ENCODE peak calls at places on chromosomes 6 and 20, in seven cellular contexts. L is WTC11, F is fibroblast of the aortic adventitia, U is testis, O is foreskin fibroblast, W is stomach, A is dorsolateral prefrontal cortex. E is an unnamed sample.

GRCh38 chr6:114403858-114404257 is 61.0 kb upstream of the HS3ST5 start:
- DNase-seq in A (no peak), W (no peak), F (no peak), U (no peak), O (no peak), L (no peak), E (no peak)

GRCh38 chr6:166007349-166008263 is 160.0 kb downstream of the TBXT start:
- DNase-seq in W (peak; percentile 67), O (no peak), F (peak; percentile 81), U (peak; percentile 87), L (no peak), A (peak; percentile 50), E (no peak)

GRCh38 chr6:164928366-164929154 is 380.8 kb downstream of the C6orf118 start:
- DNase-seq in A (no peak), W (no peak), F (no peak), L (no peak), O (no peak), U (no peak), E (no peak)

GRCh38 chr20:62590301-62591121 is 51.8 kb upstream of the SLCO4A1 start:
- DNase-seq in L (no peak), U (no peak), A (no peak), W (peak; percentile 79), F (peak; percentile 77), O (peak; percentile 50), E (peak; percentile 77)

GRCh38 chr20:61628901-61629300 is 376.8 kb downstream of the CDH4 start:
- DNase-seq in O (no peak), U (peak; percentile 41), L (no peak), F (no peak), W (no peak), A (no peak), E (no peak)

GRCh38 chr6:113695506-113695905 is 161.6 kb upstream of the MARCKS start:
- DNase-seq in W (no peak), A (no peak), O (peak; percentile 37), L (no peak), U (no peak), F (peak; percentile 67), E (no peak)

GRCh38 chr20:59787186-59787890 is 146.1 kb downstream of the SYCP2 start:
- DNase-seq in A (no peak), F (no peak), L (no peak), W (peak; percentile 9), U (no peak), O (no peak), E (no peak)

GRCh38 chr6:36590237-36590636 is 3.9 kb upstream of the SRSF3 start:
- DNase-seq in L (peak; percentile 12), W (no peak), U (no peak), F (peak; percentile 77), O (peak; percentile 77), A (no peak), E (no peak)

GRCh38 chr20:6714202-6714800 is 53.2 kb upstream of the BMP2 start:
- DNase-seq in O (no peak), A (no peak), L (no peak), U (no peak), W (peak; percentile 71), F (no peak), E (peak; percentile 49)

GRCh38 chr6:56541736-56542366 is 100.8 kb downstream of the DST start:
- DNase-seq in W (no peak), F (no peak), A (no peak), L (no peak), U (no peak), O (no peak), E (no peak)

GRCh38 chr6:27188206-27188884 is 59.2 kb upstream of the PRSS16 start:
- DNase-seq in L (peak; percentile 68), F (peak; percentile 83), O (peak; percentile 66), A (no peak), U (peak; percentile 72), W (peak; percentile 48), E (no peak)

GRCh38 chr20:37576911-37577310 is 49.2 kb upstream of the BLCAP start:
- DNase-seq in O (no peak), F (no peak), W (no peak), U (no peak), A (no peak), L (no peak), E (no peak)

GRCh38 chr20:37575884-37576283 is 48.2 kb upstream of the BLCAP start:
- DNase-seq in F (no peak), L (peak; percentile 44), U (no peak), W (no peak), A (no peak), O (no peak), E (no peak)

GRCh38 chr20:37579091-37579490 is 51.4 kb upstream of the BLCAP start:
- DNase-seq in A (no peak), O (no peak), L (no peak), U (no peak), F (no peak), W (no peak), E (no peak)

GRCh38 chr20:37580069-37580468 is 52.4 kb upstream of the BLCAP start:
- DNase-seq in A (no peak), U (no peak), W (no peak), O (no peak), L (no peak), F (no peak), E (no peak)

GRCh38 chr20:37577972-37578371 is 50.3 kb upstream of the BLCAP start:
- DNase-seq in O (no peak), L (no peak), U (no peak), A (no peak), W (no peak), F (no peak), E (no peak)
- TF ChIP-seq CTCF in O (no peak), L (no peak), U (no peak), A (no peak), W (no peak), F (no peak), E (no peak)

GRCh38 chr6:81450180-81450579 is 302.3 kb downstream of the TENT5A start:
- DNase-seq in F (peak; percentile 59), L (no peak), U (no peak), O (peak; percentile 87), A (no peak), W (no peak), E (no peak)
- TF ChIP-seq CTCF in F (no peak), L (no peak), U (no peak), O (no peak), A (no peak), W (no peak), E (no peak)

GRCh38 chr6:15893556-15894253 is 230.9 kb upstream of the DTNBP1 start:
- DNase-seq in A (no peak), L (no peak), U (no peak), O (no peak), W (no peak), F (peak; percentile 16), E (no peak)
- TF ChIP-seq CTCF in A (peak; percentile 16), L (peak; percentile 77), U (peak; percentile 63), O (peak; percentile 31), W (peak; percentile 29), F (peak; percentile 39), E (peak; percentile 37)

GRCh38 chr6:148883270-148883669 is 136.4 kb downstream of the UST start:
- DNase-seq in O (no peak), L (no peak), U (no peak), F (no peak), A (no peak), W (no peak), E (no peak)

GRCh38 chr6:148878683-148879082 is 131.9 kb downstream of the UST start:
- DNase-seq in F (no peak), U (no peak), O (no peak), L (no peak), A (no peak), W (no peak), E (no peak)

GRCh38 chr6:148884461-148884860 is 137.6 kb downstream of the UST start:
- DNase-seq in A (no peak), F (no peak), W (no peak), U (no peak), L (no peak), O (no peak), E (no peak)

GRCh38 chr6:148885154-148885870 is 138.5 kb downstream of the UST start:
- DNase-seq in F (peak; percentile 86), O (peak; percentile 59), A (no peak), L (no peak), U (no peak), W (no peak), E (no peak)

GRCh38 chr6:148881593-148882311 is 134.9 kb downstream of the UST start:
- DNase-seq in W (no peak), U (no peak), O (no peak), L (no peak), A (no peak), F (no peak), E (no peak)
- TF ChIP-seq CTCF in W (no peak), U (no peak), O (no peak), L (no peak), A (no peak), F (no peak), E (no peak)

GRCh38 chr20:49786671-49787370 is 25.8 kb upstream of the SLC9A8 start:
- DNase-seq in U (no peak), O (no peak), F (peak; percentile 47), W (no peak), L (no peak), A (no peak), E (no peak)
- TF ChIP-seq CTCF in U (no peak), O (peak; percentile 29), F (peak; percentile 67), W (peak; percentile 13), L (no peak), A (peak; percentile 24), E (no peak)

DNA sequence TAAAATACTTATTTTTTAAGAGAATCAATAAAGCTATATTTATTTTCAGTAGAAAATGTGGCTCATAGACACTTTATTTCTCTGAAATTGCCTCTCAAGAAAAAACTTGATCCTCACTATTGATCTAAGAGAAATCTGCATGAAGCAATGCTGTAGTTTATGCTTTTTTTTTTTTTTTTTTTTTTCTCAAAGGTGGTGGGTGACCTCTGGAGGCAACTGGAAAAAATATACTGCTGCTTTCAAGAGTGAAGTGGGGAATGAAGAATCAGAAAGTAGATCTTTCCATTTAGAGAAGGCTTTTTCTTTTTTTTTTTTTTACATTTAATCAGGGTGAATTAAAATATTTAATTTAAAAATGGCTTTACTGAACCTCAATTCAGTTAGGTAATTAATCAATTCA is 169.3 kb downstream of the SLC16A10 start:
- DNase-seq in F (peak; percentile 53), U (no peak), W (no peak), O (no peak), A (no peak), L (no peak), E (no peak)
- TF ChIP-seq CTCF in F (peak; percentile 31), U (no peak), W (no peak), O (no peak), A (no peak), L (no peak), E (no peak)